ENCODE peak calls at places on chromosomes 12 and 14, in six cellular contexts. A is fibroblast of villous mesenchyme, W is epithelial cell of esophagus, T is stomach, R is A549, V is pancreas. F is an unnamed sample.
A peak's percentile ranks its signal among the peaks of the same experiment; 100 is the strongest.

GRCh38 chr12:102441077-102441596 is 39.2 kb downstream of the IGF1 start:
- DNase-seq in A (peak; percentile 60), W (no peak), T (no peak), R (no peak), V (no peak), F (no peak)

GRCh38 chr14:63076476-63076875 is 31.2 kb upstream of the KCNH5 start:
- DNase-seq in A (no peak), W (peak; percentile 36), T (no peak), R (no peak), V (no peak), F (no peak)

GRCh38 chr12:26121841-26122680 is 2.8 kb downstream of the BHLHE41 start:
- DNase-seq in A (no peak), W (peak; percentile 25), T (no peak), R (no peak), V (peak; percentile 39), F (no peak)

GRCh38 chr12:124952295-124952694 is 36.6 kb downstream of the DHX37 start:
- DNase-seq in A (no peak), W (no peak), T (no peak), R (no peak), V (no peak), F (no peak)

GRCh38 chr12:103840399-103840880 is 594 bp downstream of the NT5DC3 start:
- DNase-seq in A (peak; percentile 29), W (peak; percentile 53), T (no peak), R (peak; percentile 40), V (peak; percentile 30), F (no peak)

GRCh38 chr14:50335389-50335788 is 23.3 kb downstream of the DMAC2L start:
- DNase-seq in A (peak; percentile 75), W (peak; percentile 12), T (no peak), R (peak; percentile 54), V (peak; percentile 68), F (peak; percentile 76)

GRCh38 chr14:22282429-22282828 is 306.6 kb downstream of the DAD1 start:
- DNase-seq in A (no peak), W (no peak), T (no peak), R (no peak), V (no peak), F (no peak)

GRCh38 chr12:76890407-76891143 is 11.8 kb upstream of the CSRP2 start:
- DNase-seq in A (no peak), W (peak; percentile 81), T (no peak), R (no peak), V (no peak), F (no peak)

GRCh38 chr12:107549786-107550480 is 135.7 kb upstream of the PWP1 start:
- DNase-seq in A (no peak), W (no peak), T (no peak), R (no peak), V (no peak), F (no peak)

GRCh38 chr14:95480109-95480886 is 36.2 kb downstream of the SYNE3 start:
- DNase-seq in A (peak; percentile 71), W (no peak), T (no peak), R (no peak), V (no peak), F (no peak)

GRCh38 chr14:102248121-102248520 is 56.8 kb downstream of the MOK start:
- DNase-seq in A (peak; percentile 16), W (no peak), T (no peak), R (no peak), V (no peak), F (peak; percentile 46)

GRCh38 chr12:106311139-106311538 is 8.6 kb downstream of the TCP11L2 start:
- DNase-seq in A (no peak), W (no peak), T (no peak), R (no peak), V (no peak), F (no peak)

GRCh38 chr12:106307176-106307575 is 4.6 kb downstream of the TCP11L2 start:
- DNase-seq in A (no peak), W (no peak), T (no peak), R (no peak), V (no peak), F (no peak)

GRCh38 chr12:106308611-106309010 is 6.1 kb downstream of the TCP11L2 start:
- DNase-seq in A (no peak), W (no peak), T (no peak), R (no peak), V (no peak), F (no peak)

GRCh38 chr12:106310687-106311086 is 8.2 kb downstream of the TCP11L2 start:
- DNase-seq in A (no peak), W (no peak), T (no peak), R (no peak), V (no peak), F (no peak)

GRCh38 chr12:106309671-106310313 is 7.3 kb downstream of the TCP11L2 start:
- DNase-seq in A (peak; percentile 59), W (peak; percentile 49), T (no peak), R (no peak), V (no peak), F (no peak)
- H3K4me3 ChIP-seq in A (no peak overlapping the region), W (no peak overlapping the region), T (no peak overlapping the region), R (no peak overlapping the region), V (no peak overlapping the region), F (no peak overlapping the region)

GRCh38 chr14:77151245-77151644 is 9.7 kb upstream of the ZDHHC22 start:
- DNase-seq in A (no peak), W (peak; percentile 19), T (no peak), R (peak; percentile 25), V (no peak), F (no peak)
- TF ChIP-seq CTCF in A (peak; percentile 54), W (peak; percentile 48), T (no peak), R (peak; percentile 51), V (no peak), F (peak; percentile 52)

DNA sequence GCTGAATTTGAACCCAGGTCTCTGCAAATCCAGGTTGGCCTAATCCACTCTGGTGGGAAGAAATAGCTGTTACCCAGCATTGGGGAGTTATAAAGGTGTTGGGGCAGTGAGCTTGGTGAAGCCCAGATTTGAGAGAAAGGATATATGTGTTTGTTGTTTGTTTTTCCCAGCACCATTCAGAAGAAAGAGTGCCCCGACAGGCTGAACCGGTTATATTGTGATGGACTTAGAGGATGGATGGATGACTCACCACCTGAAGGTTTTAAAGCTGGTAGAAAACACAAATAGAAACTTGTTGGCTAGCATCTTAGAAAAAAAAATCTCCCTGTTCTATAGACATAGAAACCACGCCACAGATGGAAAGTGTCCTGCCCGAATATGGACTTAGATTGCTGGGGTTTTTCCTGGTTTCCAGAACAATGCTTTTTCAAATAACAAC is 404.6 kb downstream of the MED13L start:
- DNase-seq in A (no peak), W (peak; percentile 97), T (peak; percentile 70), R (peak; percentile 41), V (peak; percentile 53), F (peak; percentile 100)
- H3K4me3 ChIP-seq in A (no peak overlapping the region), W (peak overlapping the region; percentile 2), T (no peak overlapping the region), R (no peak overlapping the region), V (no peak overlapping the region), F (peak overlapping the region; percentile 28)

DNA sequence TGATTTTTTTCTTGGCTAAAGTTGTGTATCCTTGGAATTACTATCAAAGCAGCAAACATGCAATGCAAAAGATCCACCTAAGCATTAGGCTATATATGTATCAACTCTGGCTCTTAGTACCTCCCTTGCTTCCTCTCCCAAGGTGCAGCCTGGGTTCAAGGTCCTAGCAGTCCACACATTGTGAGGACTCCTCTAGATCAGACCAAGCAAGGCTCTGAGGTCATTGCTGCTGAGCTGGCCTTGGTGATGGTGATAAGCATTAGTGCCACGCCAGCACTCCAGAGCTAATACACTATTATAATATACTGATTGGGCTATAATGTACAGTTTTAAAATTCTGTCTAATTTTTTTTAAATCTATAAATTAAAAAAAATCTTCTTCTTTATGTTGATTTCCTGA is 196.9 kb upstream of the BTG1 start:
- DNase-seq in A (no peak), W (no peak), T (no peak), R (no peak), V (no peak), F (no peak)
- TF ChIP-seq CTCF in A (no peak), W (no peak), T (no peak), R (no peak), V (no peak), F (no peak)

F was measured in LNCaP clone FGC.